ENCODE peak calls at places on chromosomes 2 and 18, in five cellular contexts. X, P, R, B and J are unnamed samples.

GRCh38 chr2:62423883-62424458 is 82.0 kb downstream of the TMEM17 start:
- DNase-seq in X (peak), P (no peak), R (peak), B (no peak), J (peak)

GRCh38 chr2:219570924-219571310 is 422 bp downstream of the OBSL1 start:
- DNase-seq in X (no peak), P (peak), R (peak), B (no peak), J (no peak)

GRCh38 chr2:217357886-217358620 is 498.2 kb upstream of the TNP1 start:
- DNase-seq in X (peak), P (no peak), R (no peak), B (no peak), J (peak)

GRCh38 chr2:36322108-36322507 is 33.5 kb upstream of the CRIM1 start:
- DNase-seq in X (no peak), P (no peak), R (no peak), B (no peak), J (no peak)

GRCh38 chr18:67771271-67771670 is 254.8 kb upstream of the DSEL start:
- DNase-seq in X (no peak), P (no peak), R (no peak), B (no peak), J (no peak)

GRCh38 chr2:235411905-235412304 is 81.9 kb upstream of the AGAP1 start:
- DNase-seq in X (no peak), P (no peak), R (no peak), B (no peak), J (no peak)

GRCh38 chr2:6103949-6104348 is 411.8 kb downstream of the SOX11 start:
- DNase-seq in X (no peak), P (no peak), R (no peak), B (no peak), J (no peak)

GRCh38 chr18:40911582-40912254 is 1043.3 kb upstream of the PIK3C3 start:
- DNase-seq in X (no peak), P (no peak), R (no peak), B (no peak), J (no peak)

GRCh38 chr2:130352229-130352628 is 3.6 kb upstream of the PTPN18 start:
- DNase-seq in X (peak), P (no peak), R (peak), B (no peak), J (peak)

GRCh38 chr18:44741551-44741950 is 60.9 kb downstream of the SETBP1 start:
- DNase-seq in X (no peak), P (no peak), R (no peak), B (no peak), J (no peak)

GRCh38 chr18:73790582-73790981 is 357.1 kb downstream of the FBXO15 start:
- DNase-seq in X (no peak), P (no peak), R (no peak), B (no peak), J (no peak)

GRCh38 chr2:240701736-240702639 is 10.3 kb downstream of the AQP12A start:
- DNase-seq in X (no peak), P (no peak), R (no peak), B (no peak), J (no peak)

GRCh38 chr2:145845207-145845894 is 1325.4 kb upstream of the ZEB2 start:
- DNase-seq in X (no peak), P (no peak), R (no peak), B (no peak), J (no peak)

GRCh38 chr2:219158586-219158985 is 2.0 kb downstream of the NHEJ1 start:
- DNase-seq in X (no peak), P (no peak), R (no peak), B (no peak), J (no peak)

GRCh38 chr2:144357623-144358400 is 162.1 kb downstream of the ZEB2 start:
- DNase-seq in X (no peak), P (no peak), R (no peak), B (no peak), J (no peak)

GRCh38 chr2:216474925-216475670 is 23.5 kb upstream of the RPL37A start:
- DNase-seq in X (no peak), P (no peak), R (no peak), B (no peak), J (no peak)

GRCh38 chr2:112692496-112692911 is 28.3 kb upstream of the NT5DC4 start:
- DNase-seq in X (no peak), P (no peak), R (peak), B (peak), J (no peak)

GRCh38 chr2:226184540-226184939 is 615.1 kb downstream of the IRS1 start:
- DNase-seq in X (no peak), P (no peak), R (no peak), B (no peak), J (no peak)

GRCh38 chr2:241835605-241836004 is 23.1 kb downstream of the PDCD1 start:
- DNase-seq in X (no peak), P (no peak), R (no peak), B (no peak), J (no peak)

GRCh38 chr2:168573128-168573903 is 117.2 kb downstream of the CERS6 start:
- DNase-seq in X (no peak), P (no peak), R (no peak), B (no peak), J (no peak)

GRCh38 chr18:47970664-47971523 is 40.4 kb upstream of the SMAD2 start:
- DNase-seq in X (no peak), P (no peak), R (no peak), B (peak), J (no peak)

GRCh38 chr2:210303498-210303897 is 11.5 kb downstream of the MYL1 start:
- DNase-seq in X (no peak), P (no peak), R (no peak), B (no peak), J (no peak)

GRCh38 chr2:144456680-144457079 is 63.2 kb downstream of the ZEB2 start:
- DNase-seq in X (no peak), P (no peak), R (peak), B (no peak), J (no peak)

GRCh38 chr2:38268691-38269309 is 108.3 kb downstream of the ATL2 start:
- DNase-seq in X (no peak), P (no peak), R (no peak), B (no peak), J (no peak)

GRCh38 chr2:200677721-200678532 is 92.1 kb downstream of the AOX1 start:
- DNase-seq in X (no peak), P (no peak), R (peak), B (no peak), J (peak)

GRCh38 chr2:48529189-48529588 is 765 bp upstream of the STON1 start:
- DNase-seq in X (peak), P (no peak), R (no peak), B (no peak), J (no peak)

GRCh38 chr18:50454379-50455005 is 79.6 kb downstream of the SKA1 start:
- DNase-seq in X (no peak), P (no peak), R (no peak), B (no peak), J (no peak)

GRCh38 chr18:4639628-4640310 is 184.7 kb upstream of the DLGAP1 start:
- DNase-seq in X (no peak), P (no peak), R (no peak), B (no peak), J (no peak)

GRCh38 chr18:12257996-12258718 is 4.0 kb downstream of the CIDEA start:
- DNase-seq in X (no peak), P (no peak), R (no peak), B (no peak), J (no peak)

GRCh38 chr2:20523798-20524197 is 76.9 kb downstream of the RHOB start:
- DNase-seq in X (no peak), P (no peak), R (no peak), B (no peak), J (no peak)

GRCh38 chr2:196066794-196067382 is 1.7 kb downstream of the DNAH7 start:
- DNase-seq in X (no peak), P (no peak), R (no peak), B (no peak), J (no peak)

GRCh38 chr2:70686577-70687460 is 81.2 kb downstream of the ADD2 start:
- DNase-seq in X (no peak), P (peak), R (peak), B (no peak), J (no peak)

GRCh38 chr2:105969552-105969951 is 224.5 kb downstream of the UXS1 start:
- DNase-seq in X (peak), P (no peak), R (no peak), B (no peak), J (no peak)

GRCh38 chr2:38720613-38721241 is 30.4 kb downstream of the SRSF7 start:
- DNase-seq in X (peak), P (peak), R (peak), B (peak), J (peak)

GRCh38 chr2:235678712-235679111 is 184.9 kb downstream of the AGAP1 start:
- DNase-seq in X (no peak), P (no peak), R (no peak), B (no peak), J (no peak)

GRCh38 chr2:118627156-118627555 is 220.3 kb downstream of the EN1 start:
- DNase-seq in X (no peak), P (no peak), R (no peak), B (no peak), J (peak)

GRCh38 chr2:118618279-118618678 is 229.2 kb downstream of the EN1 start:
- DNase-seq in X (no peak), P (no peak), R (no peak), B (no peak), J (no peak)

DNA sequence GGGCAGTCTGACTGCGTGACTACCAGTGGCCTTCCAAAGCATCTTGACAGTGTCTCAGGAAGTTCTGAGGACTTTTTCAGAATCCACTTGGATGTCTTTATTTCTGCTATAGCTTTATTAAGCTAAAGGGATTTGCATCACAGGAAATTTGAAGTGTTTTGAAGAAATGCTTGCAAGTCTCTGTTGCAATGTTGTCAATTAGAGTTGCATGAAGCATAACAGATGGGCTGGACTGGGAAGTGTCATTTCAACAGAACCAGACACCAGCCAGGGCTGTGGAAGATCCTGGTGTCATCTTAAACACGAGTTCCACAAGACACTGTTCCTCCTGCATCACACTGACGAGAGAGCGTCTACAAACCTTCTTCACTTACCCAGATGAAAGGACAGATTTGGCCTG is 224.5 kb downstream of the EN1 start:
- DNase-seq in X (no peak), P (no peak), R (no peak), B (no peak), J (no peak)
- H3K27ac ChIP-seq in X (no peak), P (no peak), R (no peak), B (no peak), J (no peak)

GRCh38 chr18:25992566-25992965 is 97.8 kb downstream of the SS18 start:
- DNase-seq in X (no peak), P (no peak), R (no peak), B (no peak), J (no peak)

GRCh38 chr18:25985999-25986398 is 104.4 kb downstream of the SS18 start:
- DNase-seq in X (no peak), P (no peak), R (no peak), B (no peak), J (no peak)

GRCh38 chr18:25990473-25990872 is 99.9 kb downstream of the SS18 start:
- DNase-seq in X (no peak), P (no peak), R (no peak), B (no peak), J (no peak)
- TF ChIP-seq POLR2A in X (no peak), P (no peak), R (no peak), B (no peak), J (no peak)

DNA sequence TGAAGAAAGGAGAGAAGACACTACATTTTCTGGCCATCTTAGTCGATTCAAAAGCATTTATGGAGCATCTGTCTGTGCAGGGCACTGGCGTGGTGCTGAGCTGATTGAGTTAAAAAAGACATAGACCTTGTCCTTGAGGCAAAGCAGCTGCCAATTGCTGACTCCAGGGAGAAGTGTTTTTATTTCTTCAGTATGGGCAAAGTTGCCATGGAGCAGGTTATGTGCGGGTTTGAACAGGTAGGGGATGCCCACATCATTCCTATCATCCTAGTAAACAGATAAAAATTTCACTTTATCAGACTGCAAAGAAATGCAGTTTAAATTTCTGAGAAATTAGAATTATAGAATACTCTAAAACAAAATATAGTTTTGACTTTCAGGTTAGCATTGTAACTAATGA is 125.8 kb downstream of the NUP35 start:
- DNase-seq in X (no peak), P (no peak), R (no peak), B (no peak), J (no peak)
- H3K27ac ChIP-seq in X (no peak), P (no peak), R (no peak), B (no peak), J (no peak)

DNA sequence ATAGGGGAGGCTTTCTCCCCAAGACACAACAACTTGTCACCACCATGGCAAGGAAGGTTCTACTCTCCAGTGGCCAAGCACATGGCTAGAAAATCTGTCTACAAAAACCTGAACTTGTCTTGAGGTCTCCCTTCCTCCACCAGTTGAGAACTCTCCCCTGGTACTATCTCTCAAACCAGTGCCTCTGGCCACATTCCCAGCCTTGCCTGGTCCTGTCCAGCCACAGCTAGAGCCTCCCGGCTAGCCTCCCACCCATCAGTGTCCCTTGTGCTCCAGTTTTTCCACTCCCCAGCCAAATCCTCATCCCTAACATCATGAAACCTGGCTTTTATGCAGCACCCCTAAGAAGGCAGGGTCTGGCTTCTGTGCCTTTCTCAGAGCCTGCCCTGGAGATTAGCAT is 21.2 kb upstream of the FZD5 start:
- DNase-seq in X (no peak), P (no peak), R (no peak), B (no peak), J (no peak)
- TF ChIP-seq POLR2A in X (no peak), P (no peak), R (no peak), B (no peak), J (no peak)

GRCh38 chr2:98715812-98716451 is 15.0 kb downstream of the MGAT4A start:
- DNase-seq in X (no peak), P (no peak), R (no peak), B (no peak), J (no peak)
- H3K27ac ChIP-seq in X (no peak), P (no peak), R (no peak), B (no peak), J (no peak)

DNA sequence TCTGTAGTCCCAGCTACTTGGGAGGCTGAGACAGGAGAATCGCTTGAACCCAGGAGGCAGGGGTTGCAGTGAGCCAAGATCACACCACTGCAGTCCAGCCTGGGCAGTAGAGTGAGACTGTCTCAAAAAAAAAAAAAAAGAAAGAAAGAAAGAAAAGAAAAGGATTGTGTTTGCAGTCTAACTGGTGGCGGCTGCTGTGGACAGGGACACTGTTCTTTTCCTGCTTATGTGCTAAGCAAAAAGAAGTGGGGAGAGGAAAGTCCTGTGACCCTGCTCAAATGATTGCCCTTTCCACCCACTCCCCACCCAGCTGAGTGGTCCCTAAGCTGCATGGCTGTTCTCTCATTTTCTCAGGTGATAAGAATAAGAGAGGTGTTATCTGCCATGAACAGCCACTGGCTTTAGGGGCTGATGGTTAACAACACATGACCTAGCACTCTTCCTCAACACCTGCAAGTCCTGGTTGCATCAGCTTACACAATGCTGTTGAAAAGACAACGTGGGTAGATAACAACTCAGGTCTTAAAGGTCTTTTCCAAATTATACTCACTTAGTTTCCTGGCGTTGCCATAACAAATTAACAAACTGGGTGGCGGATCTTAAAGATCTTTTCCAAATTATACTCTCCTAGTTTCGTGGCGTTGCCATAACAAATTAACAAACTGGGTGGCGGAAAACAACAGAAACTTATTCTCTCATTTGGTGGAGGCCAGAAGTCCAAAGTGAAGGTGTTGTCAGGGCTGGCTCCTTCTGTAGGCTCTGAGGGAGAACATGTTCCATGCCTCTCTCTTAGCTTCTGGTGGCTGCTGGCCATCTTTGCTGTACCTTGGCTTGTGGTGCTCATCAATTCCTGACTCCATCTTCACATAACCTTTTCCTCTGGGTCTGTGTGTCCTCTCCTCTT is 90.3 kb upstream of the RTN4 start:
- DNase-seq in X (no peak), P (no peak), R (no peak), B (no peak), J (no peak)
- TF ChIP-seq POLR2A in X (no peak), P (no peak), R (no peak), B (no peak), J (no peak)

GRCh38 chr2:28142403-28142802 is 250.3 kb upstream of the FOSL2 start:
- DNase-seq in X (no peak), P (no peak), R (no peak), B (no peak), J (no peak)
- H3K27ac ChIP-seq in X (no peak), P (no peak), R (no peak), B (peak), J (no peak)

DNA sequence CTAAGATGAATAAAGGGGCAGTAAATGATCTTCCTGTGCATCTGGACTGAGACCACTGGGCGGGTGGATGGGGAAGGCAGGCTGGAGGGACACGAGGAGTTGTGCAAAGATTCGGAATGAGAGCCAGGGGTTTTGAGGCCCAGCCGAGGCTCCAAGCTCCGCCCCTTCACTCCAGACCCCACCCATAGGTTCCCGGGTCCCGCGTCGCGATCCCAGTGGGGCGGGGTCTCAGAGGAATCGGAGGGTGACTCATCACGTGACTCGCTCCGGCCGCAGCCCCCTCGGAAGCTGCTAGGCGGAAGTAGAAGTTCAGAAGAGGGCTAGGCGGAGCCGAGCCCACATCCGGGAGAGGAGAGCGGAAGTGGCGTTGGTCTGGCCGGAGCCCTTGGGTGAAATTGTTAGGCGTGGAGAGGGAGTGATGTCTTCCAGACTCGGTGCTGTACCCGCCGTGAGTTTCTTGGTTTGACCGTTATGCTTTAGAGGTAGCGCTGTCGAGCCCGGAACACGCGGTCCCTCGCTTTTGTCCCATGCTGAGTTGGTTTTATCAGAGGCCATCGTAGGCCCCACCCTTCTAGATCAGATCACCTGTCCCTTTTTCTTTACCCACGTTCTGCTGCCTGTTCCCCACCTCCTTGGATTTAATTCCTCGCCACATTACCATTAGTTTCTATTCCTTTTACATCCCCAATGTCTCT is at the start of gene ZNF512:
- DNase-seq in X (peak), P (peak), R (peak), B (peak), J (peak)
- TF ChIP-seq POLR2A in X (no peak), P (peak), R (peak), B (peak), J (peak)